ENCODE peak calls at places on chromosomes 2 and 18, in four cellular contexts. C is neural progenitor cell, B is gastrocnemius medialis, M is tibial nerve. R is an unnamed sample.
A peak's percentile ranks its signal among the peaks of the same experiment; 100 is the strongest.

GRCh38 chr2:98921062-98921461 is 15.0 kb downstream of the CRACDL start:
- DNase-seq in C (no peak), B (no peak), M (no peak), R (no peak)

GRCh38 chr18:48345596-48345995 is 63.6 kb downstream of the ZBTB7C start:
- DNase-seq in C (no peak), B (no peak), M (no peak), R (no peak)

GRCh38 chr2:84906108-84906899 is 848 bp downstream of the TMSB10 start:
- DNase-seq in C (peak; percentile 34), B (no peak), M (no peak), R (no peak)

GRCh38 chr18:49944681-49945080 is 131.3 kb upstream of the ACAA2 start:
- DNase-seq in C (no peak), B (no peak), M (no peak), R (no peak)

GRCh38 chr2:229408356-229408755 is 137.3 kb upstream of the PID1 start:
- DNase-seq in C (no peak), B (no peak), M (peak; percentile 57), R (peak; percentile 48)

GRCh38 chr2:88054300-88055048 is 1.1 kb downstream of the KRCC1 start:
- DNase-seq in C (no peak), B (no peak), M (no peak), R (no peak)

GRCh38 chr2:66346241-66346664 is 88.7 kb upstream of the MEIS1 start:
- DNase-seq in C (peak; percentile 76), B (no peak), M (no peak), R (no peak)

GRCh38 chr18:9531791-9532410 is 56.6 kb downstream of the RALBP1 start:
- DNase-seq in C (no peak), B (no peak), M (no peak), R (no peak)

GRCh38 chr18:75551071-75551470 is 123.6 kb upstream of the SMIM21 start:
- DNase-seq in C (no peak), B (no peak), M (no peak), R (no peak)

GRCh38 chr2:218002792-218003191 is at the start of gene TNS1:
- DNase-seq in C (peak; percentile 48), B (no peak), M (no peak), R (no peak)

GRCh38 chr2:217875138-217875537 is 127.7 kb downstream of the TNS1 start:
- DNase-seq in C (no peak), B (no peak), M (no peak), R (no peak)

GRCh38 chr18:24086082-24086481 is 52.8 kb upstream of the CABYR start:
- DNase-seq in C (no peak), B (no peak), M (no peak), R (no peak)

GRCh38 chr18:7601249-7601620 is 34.1 kb downstream of the PTPRM start:
- DNase-seq in C (no peak), B (no peak), M (no peak), R (no peak)

GRCh38 chr2:64485302-64485701 is 31.3 kb downstream of the LGALSL start:
- DNase-seq in C (no peak), B (no peak), M (no peak), R (no peak)

GRCh38 chr2:149595069-149595963 is 7.7 kb upstream of the MMADHC start:
- DNase-seq in C (no peak), B (no peak), M (no peak), R (no peak)

GRCh38 chr2:183019718-183020442 is 18.4 kb downstream of the NCKAP1 start:
- DNase-seq in C (no peak), B (no peak), M (no peak), R (no peak)

GRCh38 chr2:72994282-72994990 is 77.1 kb downstream of the SFXN5 start:
- DNase-seq in C (no peak), B (no peak), M (no peak), R (no peak)

GRCh38 chr2:224400174-224400810 is 1.6 kb downstream of the FAM124B start:
- DNase-seq in C (no peak), B (no peak), M (no peak), R (no peak)

GRCh38 chr18:3794537-3795348 is 344.8 kb downstream of the TGIF1 start:
- DNase-seq in C (no peak), B (no peak), M (no peak), R (no peak)

GRCh38 chr2:179613701-179614100 is 247.7 kb downstream of the ZNF385B start:
- DNase-seq in C (no peak), B (no peak), M (no peak), R (no peak)

GRCh38 chr2:213036836-213037235 is 114.6 kb downstream of the IKZF2 start:
- DNase-seq in C (no peak), B (no peak), M (no peak), R (no peak)

GRCh38 chr2:101188683-101189405 is 37.7 kb upstream of the TBC1D8 start:
- DNase-seq in C (peak; percentile 67), B (no peak), M (no peak), R (no peak)

GRCh38 chr2:30710461-30710860 is 96.8 kb downstream of the CAPN13 start:
- DNase-seq in C (no peak), B (no peak), M (no peak), R (no peak)

GRCh38 chr2:237515166-237515565 is 28.1 kb downstream of the MLPH start:
- DNase-seq in C (no peak), B (no peak), M (no peak), R (no peak)

GRCh38 chr2:217625475-217626245 is 377.1 kb downstream of the TNS1 start:
- DNase-seq in C (no peak), B (no peak), M (no peak), R (no peak)

GRCh38 chr2:64668542-64668941 is 14.8 kb upstream of the SERTAD2 start:
- DNase-seq in C (no peak), B (no peak), M (no peak), R (no peak)

GRCh38 chr18:68764016-68764415 is 33.9 kb upstream of the CCDC102B start:
- DNase-seq in C (no peak), B (no peak), M (no peak), R (no peak)

DNA sequence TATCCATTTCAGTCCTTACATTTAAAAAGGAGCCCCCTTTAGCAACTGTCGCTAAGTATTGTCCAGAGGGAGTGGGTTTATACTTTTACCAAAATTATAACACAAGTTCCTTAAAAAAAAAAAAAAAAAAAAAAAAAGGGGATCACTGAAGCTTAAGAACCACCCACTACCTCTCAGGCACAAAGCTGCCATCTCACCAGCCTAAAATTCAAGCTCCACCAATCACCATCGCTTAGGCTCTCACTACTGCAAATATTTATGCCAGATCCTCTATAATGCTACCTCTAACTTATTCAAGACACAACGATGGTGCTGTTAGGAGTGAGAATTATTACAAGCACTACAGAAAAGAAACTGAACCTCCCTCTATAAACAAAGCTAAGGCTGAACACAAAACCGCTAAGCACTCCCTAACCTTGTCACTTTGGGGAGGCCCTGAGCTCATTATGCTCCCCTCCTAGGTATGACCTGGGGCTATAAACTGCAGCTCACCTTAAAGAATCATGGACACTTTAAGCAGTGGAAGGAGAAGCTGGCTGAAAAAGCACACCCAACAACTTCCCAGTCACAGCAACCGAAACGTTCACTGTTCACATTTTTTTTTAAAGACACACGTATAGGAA is 3.6 kb downstream of the FZD5 start:
- DNase-seq in C (peak; percentile 64), B (no peak), M (no peak), R (no peak)
- H3K4me3 ChIP-seq in C (peak overlapping the region; percentile 100), B (no peak overlapping the region), M (no peak overlapping the region), R (no peak overlapping the region)

DNA sequence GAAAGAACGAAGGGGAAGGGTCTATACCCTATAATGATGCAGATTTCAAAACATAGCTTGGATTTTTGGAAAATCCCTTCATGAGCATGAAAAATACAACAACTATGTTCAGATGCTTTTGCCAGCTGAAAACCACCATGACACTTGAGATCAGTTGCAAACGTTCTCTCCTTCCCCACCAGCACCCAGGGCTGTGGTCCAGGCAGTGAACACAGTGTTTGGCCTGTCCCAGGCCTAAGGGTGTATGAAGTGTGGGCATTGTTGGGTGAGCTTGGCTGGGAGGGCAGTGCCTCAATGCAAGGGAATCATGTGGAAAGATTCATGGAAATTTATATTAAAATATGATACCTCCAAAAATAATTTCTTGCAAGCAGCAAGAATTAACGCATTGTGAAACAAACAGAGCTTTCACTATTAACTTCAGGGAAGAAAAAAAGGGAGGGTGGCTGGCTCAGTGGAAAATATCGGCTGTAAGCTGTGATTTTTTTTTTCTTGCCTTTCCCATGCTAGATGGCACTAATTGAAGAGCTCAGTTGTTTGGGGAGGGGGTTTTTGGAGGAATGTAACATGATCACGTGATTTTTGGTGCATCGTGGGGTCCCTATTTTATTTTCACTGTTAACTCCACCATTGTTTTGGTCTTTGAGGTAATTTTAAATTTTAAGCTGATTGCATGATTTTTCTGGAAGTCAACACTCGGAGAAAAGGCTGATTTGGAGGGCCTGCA is 52.0 kb downstream of the CDC42EP3 start:
- DNase-seq in C (no peak), B (no peak), M (no peak), R (no peak)
- H3K4me1 ChIP-seq in C (no peaks in the 10 kb centered on the region), B (no peaks in the 10 kb centered on the region), M (peaks cover 22% of the 10 kb centered on the region), R (peaks cover 31% of the 10 kb centered on the region)

DNA sequence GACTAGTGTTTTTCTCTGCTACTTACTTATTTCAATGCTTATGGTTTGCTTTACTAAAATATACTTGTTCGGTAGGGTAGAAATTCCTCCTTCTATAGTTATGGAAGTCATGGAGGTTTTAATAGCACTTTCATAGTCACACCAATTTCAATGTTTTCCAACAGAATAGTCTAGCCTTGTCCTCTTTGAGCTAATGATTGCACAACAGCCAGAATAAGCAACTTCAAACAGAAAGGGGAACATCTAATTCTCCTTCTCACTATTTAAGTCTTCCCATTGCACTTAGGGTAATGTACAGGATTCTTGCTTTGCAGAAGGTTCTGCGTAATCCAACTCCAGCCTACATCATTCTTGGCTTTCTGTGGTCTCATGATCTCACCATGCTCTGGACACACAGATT is 287.7 kb upstream of the GCFC2 start:
- DNase-seq in C (no peak), B (no peak), M (no peak), R (no peak)
- H3K27ac ChIP-seq in C (no peak overlapping the region), B (no peak overlapping the region), M (no peak overlapping the region), R (no peak overlapping the region)

DNA sequence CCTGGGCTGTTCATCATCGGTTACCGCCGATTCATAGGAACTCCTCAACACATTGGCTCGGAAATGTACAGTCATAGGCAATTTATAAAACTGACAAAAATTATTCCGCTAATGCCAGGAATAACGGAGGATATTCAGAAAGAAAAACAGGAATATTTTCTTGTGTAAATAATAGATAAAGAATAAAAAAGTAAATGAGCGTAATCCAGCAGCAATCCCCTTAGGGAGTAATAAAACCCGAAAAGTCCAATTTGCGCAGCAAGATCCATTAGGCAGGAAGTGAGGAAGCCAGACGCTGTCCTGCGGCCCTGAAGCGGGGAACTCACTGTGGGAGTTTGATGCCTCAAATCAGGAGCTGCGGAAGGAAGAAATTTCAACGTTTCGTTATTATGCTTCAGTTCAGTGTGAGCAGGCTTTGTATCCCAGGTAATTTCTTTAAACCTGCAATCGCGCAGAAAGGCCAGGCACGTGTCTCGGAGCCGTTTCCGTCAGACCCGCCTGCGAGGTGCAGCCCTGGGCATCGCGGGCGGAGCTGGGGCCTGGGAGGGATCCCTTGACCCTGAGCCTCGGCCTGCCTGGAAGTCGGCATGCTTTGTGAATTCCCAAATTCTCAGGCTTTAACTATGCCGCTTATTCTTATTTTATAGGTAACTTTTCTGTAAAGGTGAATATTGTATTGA is 180.9 kb upstream of the ALKAL2 start:
- DNase-seq in C (no peak), B (no peak), M (no peak), R (no peak)
- H3K4me3 ChIP-seq in C (peak overlapping the region; percentile 52), B (no peak overlapping the region), M (no peak overlapping the region), R (peak overlapping the region; percentile 33)